ENCODE peak calls at places on chromosomes 3 and 15, in five cellular contexts. One of them, this sample, is unnamed.

GRCh38 chr15:87348746-87349145 is 907.8 kb downstream of the NTRK3 start:
- DNase-seq in NB4: no peak
- DNase-seq in fibroblast of mammary gland: peak
- DNase-seq in choroid plexus epithelial cell: peak
- DNase-seq in suprapubic skin: no peak
- DNase-seq in this sample: no peak

GRCh38 chr3:131794766-131795381 is 239.9 kb downstream of the CPNE4 start:
- DNase-seq in suprapubic skin: no peak
- DNase-seq in choroid plexus epithelial cell: peak
- DNase-seq in NB4: peak
- DNase-seq in fibroblast of mammary gland: peak
- DNase-seq in this sample: peak

GRCh38 chr3:99012051-99012450 is 110.6 kb upstream of the DCBLD2 start:
- DNase-seq in NB4: no peak
- DNase-seq in suprapubic skin: no peak
- DNase-seq in fibroblast of mammary gland: peak
- DNase-seq in choroid plexus epithelial cell: peak
- DNase-seq in this sample: peak

GRCh38 chr15:25787855-25788521 is 75.1 kb downstream of the ATP10A start:
- DNase-seq in fibroblast of mammary gland: peak
- DNase-seq in suprapubic skin: no peak
- DNase-seq in NB4: peak
- DNase-seq in choroid plexus epithelial cell: no peak
- DNase-seq in this sample: no peak

GRCh38 chr3:55620361-55621025 is 133.4 kb upstream of the WNT5A start:
- DNase-seq in fibroblast of mammary gland: no peak
- DNase-seq in suprapubic skin: no peak
- DNase-seq in NB4: no peak
- DNase-seq in choroid plexus epithelial cell: peak
- DNase-seq in this sample: no peak

GRCh38 chr3:146274833-146275232 is 23.9 kb upstream of the PLSCR4 start:
- DNase-seq in fibroblast of mammary gland: peak
- DNase-seq in suprapubic skin: no peak
- DNase-seq in choroid plexus epithelial cell: peak
- DNase-seq in NB4: no peak
- DNase-seq in this sample: peak

GRCh38 chr3:72398781-72399180 is 449.5 kb downstream of the SHQ1 start:
- DNase-seq in suprapubic skin: no peak
- DNase-seq in NB4: no peak
- DNase-seq in choroid plexus epithelial cell: no peak
- DNase-seq in fibroblast of mammary gland: no peak
- DNase-seq in this sample: no peak

GRCh38 chr3:56157693-56158092 is 310.6 kb downstream of the ERC2 start:
- DNase-seq in suprapubic skin: no peak
- DNase-seq in NB4: peak
- DNase-seq in fibroblast of mammary gland: peak
- DNase-seq in choroid plexus epithelial cell: peak
- DNase-seq in this sample: peak

GRCh38 chr15:95501865-95502264 is 828.6 kb upstream of the NR2F2 start:
- DNase-seq in choroid plexus epithelial cell: peak
- DNase-seq in fibroblast of mammary gland: no peak
- DNase-seq in NB4: no peak
- DNase-seq in suprapubic skin: no peak
- DNase-seq in this sample: peak

GRCh38 chr3:51673802-51674654 is 3.0 kb downstream of the TEX264 start:
- DNase-seq in suprapubic skin: peak
- DNase-seq in NB4: no peak
- DNase-seq in fibroblast of mammary gland: no peak
- DNase-seq in choroid plexus epithelial cell: no peak
- DNase-seq in this sample: no peak

GRCh38 chr3:194824676-194825075 is 139.0 kb downstream of the FAM43A start:
- DNase-seq in NB4: no peak
- DNase-seq in suprapubic skin: no peak
- DNase-seq in choroid plexus epithelial cell: peak
- DNase-seq in fibroblast of mammary gland: peak
- DNase-seq in this sample: peak

GRCh38 chr3:135238201-135238600 is 443.1 kb downstream of the EPHB1 start:
- DNase-seq in NB4: no peak
- DNase-seq in fibroblast of mammary gland: no peak
- DNase-seq in suprapubic skin: no peak
- DNase-seq in choroid plexus epithelial cell: no peak
- DNase-seq in this sample: no peak

GRCh38 chr3:151766454-151766853 is 32.7 kb downstream of the AADACL2 start:
- DNase-seq in NB4: no peak
- DNase-seq in choroid plexus epithelial cell: peak
- DNase-seq in fibroblast of mammary gland: peak
- DNase-seq in suprapubic skin: no peak
- DNase-seq in this sample: peak

GRCh38 chr3:16658933-16659793 is 53.9 kb upstream of the DAZL start:
- DNase-seq in choroid plexus epithelial cell: peak
- DNase-seq in NB4: peak
- DNase-seq in suprapubic skin: no peak
- DNase-seq in fibroblast of mammary gland: no peak
- DNase-seq in this sample: no peak

GRCh38 chr3:133548090-133548489 is 25.4 kb upstream of the CDV3 start:
- DNase-seq in suprapubic skin: peak
- DNase-seq in fibroblast of mammary gland: peak
- DNase-seq in NB4: no peak
- DNase-seq in choroid plexus epithelial cell: no peak
- DNase-seq in this sample: peak

GRCh38 chr3:291028-291427 is 94.5 kb downstream of the CHL1 start:
- DNase-seq in fibroblast of mammary gland: no peak
- DNase-seq in NB4: no peak
- DNase-seq in suprapubic skin: no peak
- DNase-seq in choroid plexus epithelial cell: no peak
- DNase-seq in this sample: no peak

GRCh38 chr3:12687948-12688347 is 24.0 kb upstream of the RAF1 start:
- DNase-seq in suprapubic skin: no peak
- DNase-seq in fibroblast of mammary gland: no peak
- DNase-seq in NB4: no peak
- DNase-seq in choroid plexus epithelial cell: no peak
- DNase-seq in this sample: no peak

GRCh38 chr15:51224428-51224827 is 114.0 kb downstream of the CYP19A1 start:
- DNase-seq in choroid plexus epithelial cell: peak
- DNase-seq in NB4: peak
- DNase-seq in suprapubic skin: no peak
- DNase-seq in fibroblast of mammary gland: peak
- DNase-seq in this sample: peak

GRCh38 chr3:57130426-57131209 is 34.5 kb downstream of the IL17RD start:
- DNase-seq in NB4: no peak
- DNase-seq in choroid plexus epithelial cell: peak
- DNase-seq in fibroblast of mammary gland: no peak
- DNase-seq in suprapubic skin: no peak
- DNase-seq in this sample: no peak

GRCh38 chr3:88418219-88418618 is 268.5 kb downstream of the C3orf38 start:
- DNase-seq in fibroblast of mammary gland: no peak
- DNase-seq in suprapubic skin: no peak
- DNase-seq in choroid plexus epithelial cell: no peak
- DNase-seq in NB4: no peak
- DNase-seq in this sample: no peak

GRCh38 chr15:33160054-33160453 is 34.5 kb downstream of the FMN1 start:
- DNase-seq in choroid plexus epithelial cell: no peak
- DNase-seq in fibroblast of mammary gland: no peak
- DNase-seq in suprapubic skin: no peak
- DNase-seq in NB4: peak
- DNase-seq in this sample: no peak

GRCh38 chr3:33054100-33055097 is 42.5 kb downstream of the GLB1 start:
- DNase-seq in NB4: no peak
- DNase-seq in choroid plexus epithelial cell: no peak
- DNase-seq in suprapubic skin: no peak
- DNase-seq in fibroblast of mammary gland: no peak
- DNase-seq in this sample: no peak

GRCh38 chr3:52973806-52974205 is 72.1 kb downstream of the SFMBT1 start:
- DNase-seq in NB4: no peak
- DNase-seq in choroid plexus epithelial cell: no peak
- DNase-seq in fibroblast of mammary gland: peak
- DNase-seq in suprapubic skin: no peak
- DNase-seq in this sample: peak

GRCh38 chr3:62368705-62369475 is 4.5 kb downstream of the FEZF2 start:
- DNase-seq in suprapubic skin: no peak
- DNase-seq in choroid plexus epithelial cell: no peak
- DNase-seq in fibroblast of mammary gland: no peak
- DNase-seq in NB4: no peak
- DNase-seq in this sample: no peak

GRCh38 chr3:136882575-136882974 is 20.6 kb downstream of the NCK1 start:
- DNase-seq in choroid plexus epithelial cell: no peak
- DNase-seq in fibroblast of mammary gland: no peak
- DNase-seq in suprapubic skin: no peak
- DNase-seq in NB4: peak
- DNase-seq in this sample: no peak

GRCh38 chr3:192915306-192915705 is 2.4 kb downstream of the MB21D2 start:
- DNase-seq in suprapubic skin: no peak
- DNase-seq in choroid plexus epithelial cell: peak
- DNase-seq in fibroblast of mammary gland: peak
- DNase-seq in NB4: peak
- DNase-seq in this sample: peak

GRCh38 chr3:66648975-66649374 is 148.2 kb upstream of the LRIG1 start:
- DNase-seq in choroid plexus epithelial cell: no peak
- DNase-seq in fibroblast of mammary gland: no peak
- DNase-seq in suprapubic skin: no peak
- DNase-seq in NB4: no peak
- DNase-seq in this sample: no peak

GRCh38 chr3:101676219-101676764 is 640 bp downstream of the ZBTB11 start:
- DNase-seq in choroid plexus epithelial cell: peak
- DNase-seq in suprapubic skin: peak
- DNase-seq in NB4: peak
- DNase-seq in fibroblast of mammary gland: peak
- DNase-seq in this sample: peak

GRCh38 chr3:189109145-189109544 is 62.6 kb upstream of the TPRG1 start:
- DNase-seq in choroid plexus epithelial cell: no peak
- DNase-seq in fibroblast of mammary gland: no peak
- DNase-seq in suprapubic skin: no peak
- DNase-seq in NB4: no peak
- DNase-seq in this sample: no peak

GRCh38 chr3:182046365-182046764 is 334.6 kb downstream of the SOX2 start:
- DNase-seq in choroid plexus epithelial cell: no peak
- DNase-seq in suprapubic skin: no peak
- DNase-seq in fibroblast of mammary gland: no peak
- DNase-seq in NB4: no peak
- DNase-seq in this sample: no peak

GRCh38 chr15:99442268-99442897 is 123.4 kb upstream of the MEF2A start:
- DNase-seq in choroid plexus epithelial cell: peak
- DNase-seq in suprapubic skin: no peak
- DNase-seq in NB4: no peak
- DNase-seq in fibroblast of mammary gland: peak
- DNase-seq in this sample: peak

GRCh38 chr3:137946341-137946973 is 63.5 kb upstream of the CLDN18 start:
- DNase-seq in choroid plexus epithelial cell: peak
- DNase-seq in fibroblast of mammary gland: peak
- DNase-seq in NB4: peak
- DNase-seq in suprapubic skin: no peak
- DNase-seq in this sample: peak

GRCh38 chr3:197500812-197501211 is 55.0 kb downstream of the BDH1 start:
- DNase-seq in fibroblast of mammary gland: no peak
- DNase-seq in choroid plexus epithelial cell: no peak
- DNase-seq in NB4: no peak
- DNase-seq in suprapubic skin: no peak
- DNase-seq in this sample: no peak

GRCh38 chr3:37912052-37912733 is 50.5 kb downstream of the CTDSPL start:
- DNase-seq in suprapubic skin: no peak
- DNase-seq in choroid plexus epithelial cell: no peak
- DNase-seq in NB4: no peak
- DNase-seq in fibroblast of mammary gland: no peak
- DNase-seq in this sample: no peak

GRCh38 chr3:71226565-71227281 is 356.8 kb downstream of the FOXP1 start:
- DNase-seq in choroid plexus epithelial cell: no peak
- DNase-seq in fibroblast of mammary gland: no peak
- DNase-seq in NB4: no peak
- DNase-seq in suprapubic skin: no peak
- DNase-seq in this sample: no peak

GRCh38 chr15:80405554-80405850 is 1.3 kb downstream of the ARNT2 start:
- DNase-seq in fibroblast of mammary gland: no peak
- DNase-seq in suprapubic skin: no peak
- DNase-seq in choroid plexus epithelial cell: no peak
- DNase-seq in NB4: no peak
- DNase-seq in this sample: no peak
- H3K4me3 ChIP-seq in fibroblast of mammary gland: no peak
- H3K4me3 ChIP-seq in suprapubic skin: no peak
- H3K4me3 ChIP-seq in choroid plexus epithelial cell: no peak
- H3K4me3 ChIP-seq in NB4: no peak
- H3K4me3 ChIP-seq in this sample: no peak

GRCh38 chr3:119810018-119810435 is 28.1 kb downstream of the NR1I2 start:
- DNase-seq in fibroblast of mammary gland: peak
- DNase-seq in NB4: no peak
- DNase-seq in choroid plexus epithelial cell: peak
- DNase-seq in suprapubic skin: no peak
- DNase-seq in this sample: peak
- TF ChIP-seq CTCF in fibroblast of mammary gland: peak
- TF ChIP-seq CTCF in NB4: no peak
- TF ChIP-seq CTCF in choroid plexus epithelial cell: peak
- TF ChIP-seq CTCF in suprapubic skin: no peak
- TF ChIP-seq CTCF in this sample: peak

GRCh38 chr15:40923551-40923950 is 5.6 kb upstream of the DLL4 start:
- DNase-seq in fibroblast of mammary gland: no peak
- DNase-seq in NB4: no peak
- DNase-seq in suprapubic skin: no peak
- DNase-seq in choroid plexus epithelial cell: no peak
- DNase-seq in this sample: no peak

GRCh38 chr15:40925863-40926658 is 3.1 kb upstream of the DLL4 start:
- DNase-seq in suprapubic skin: no peak
- DNase-seq in fibroblast of mammary gland: no peak
- DNase-seq in NB4: peak
- DNase-seq in choroid plexus epithelial cell: no peak
- DNase-seq in this sample: no peak

GRCh38 chr15:40926659-40927496 is 2.3 kb upstream of the DLL4 start:
- DNase-seq in suprapubic skin: no peak
- DNase-seq in NB4: no peak
- DNase-seq in choroid plexus epithelial cell: no peak
- DNase-seq in fibroblast of mammary gland: no peak
- DNase-seq in this sample: no peak

GRCh38 chr15:40927497-40928346 is 1.4 kb upstream of the DLL4 start:
- DNase-seq in NB4: peak
- DNase-seq in fibroblast of mammary gland: no peak
- DNase-seq in choroid plexus epithelial cell: no peak
- DNase-seq in suprapubic skin: no peak
- DNase-seq in this sample: no peak

GRCh38 chr15:40925495-40925862 is 3.7 kb upstream of the DLL4 start:
- DNase-seq in NB4: no peak
- DNase-seq in choroid plexus epithelial cell: no peak
- DNase-seq in fibroblast of mammary gland: no peak
- DNase-seq in suprapubic skin: no peak
- DNase-seq in this sample: no peak
- H3K4me3 ChIP-seq in NB4: no peak
- H3K4me3 ChIP-seq in choroid plexus epithelial cell: no peak
- H3K4me3 ChIP-seq in fibroblast of mammary gland: no peak
- H3K4me3 ChIP-seq in suprapubic skin: peak
- H3K4me3 ChIP-seq in this sample: no peak

DNA sequence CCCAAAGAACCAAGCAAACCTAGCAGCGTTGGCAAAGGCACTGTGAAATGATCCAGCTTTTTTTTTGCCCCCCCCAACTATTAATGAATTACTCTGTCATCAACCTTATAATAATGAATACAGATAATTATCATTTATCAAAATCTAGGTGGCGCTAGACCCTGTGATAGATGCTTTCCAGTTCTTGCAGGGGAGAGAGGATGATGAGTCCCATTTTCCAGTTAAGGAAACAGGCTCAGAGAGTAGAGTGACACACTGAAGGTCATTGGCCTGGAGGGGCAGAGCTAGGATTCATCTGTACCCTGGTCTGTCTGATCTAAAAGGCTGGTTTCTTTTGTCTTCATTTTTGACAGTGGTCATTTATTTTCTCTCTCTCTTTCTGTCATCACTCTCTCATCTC is 5.0 kb downstream of the ACOX2 start:
- DNase-seq in NB4: peak
- DNase-seq in choroid plexus epithelial cell: no peak
- DNase-seq in suprapubic skin: no peak
- DNase-seq in fibroblast of mammary gland: peak
- DNase-seq in this sample: no peak
- TF ChIP-seq CTCF in NB4: peak
- TF ChIP-seq CTCF in choroid plexus epithelial cell: peak
- TF ChIP-seq CTCF in suprapubic skin: no peak
- TF ChIP-seq CTCF in fibroblast of mammary gland: peak
- TF ChIP-seq CTCF in this sample: no peak